ENCODE peak calls at places on chromosome 6, in four cellular contexts. X, W, H and E are unnamed samples.

GRCh38 chr6:44056392-44057237 is 70.6 kb downstream of the MRPL14 start:
- DNase-seq in X (peak; percentile 90), W (peak; percentile 63), H (peak; percentile 87), E (peak; percentile 59)

GRCh38 chr6:83518946-83519489 is 6.7 kb downstream of the PRSS35 start:
- DNase-seq in H (no peak), X (peak; percentile 58), W (no peak), E (peak; percentile 50)

GRCh38 chr6:39615622-39616021 is 109.6 kb downstream of the KIF6 start:
- DNase-seq in X (no peak), H (no peak), W (no peak), E (no peak)

GRCh38 chr6:155440758-155441157 is 14.9 kb downstream of the NOX3 start:
- DNase-seq in W (no peak), X (no peak), H (no peak), E (no peak)

GRCh38 chr6:39416728-39417127 is 94.2 kb upstream of the KCNK16 start:
- DNase-seq in W (no peak), X (peak; percentile 40), H (no peak), E (peak; percentile 96)

GRCh38 chr6:139250296-139251274 is 41.2 kb downstream of the TXLNB start:
- DNase-seq in W (no peak), X (peak; percentile 59), H (peak; percentile 48), E (peak; percentile 76)

GRCh38 chr6:46395530-46395929 is 95.7 kb downstream of the RCAN2 start:
- DNase-seq in X (no peak), W (no peak), H (no peak), E (no peak)

GRCh38 chr6:28880894-28881780 is 42.6 kb downstream of the TRIM27 start:
- DNase-seq in W (peak; percentile 36), H (peak; percentile 71), X (peak; percentile 75), E (peak; percentile 70)

GRCh38 chr6:44023586-44024454 is 103.4 kb downstream of the MRPL14 start:
- DNase-seq in H (no peak), W (no peak), X (no peak), E (no peak)

GRCh38 chr6:6657085-6657819 is 68.7 kb downstream of the LY86 start:
- DNase-seq in X (no peak), W (no peak), H (no peak), E (no peak)

GRCh38 chr6:137724495-137725211 is 142.4 kb upstream of the TNFAIP3 start:
- DNase-seq in H (peak; percentile 65), W (no peak), X (no peak), E (no peak)

GRCh38 chr6:76742919-76743318 is 670.5 kb upstream of the IMPG1 start:
- DNase-seq in X (no peak), H (no peak), W (no peak), E (no peak)

GRCh38 chr6:135535989-135536414 is 38.5 kb upstream of the AHI1 start:
- DNase-seq in X (peak; percentile 98), W (no peak), H (no peak), E (peak; percentile 88)

GRCh38 chr6:110534731-110535164 is 58.3 kb upstream of the SLC22A16 start:
- DNase-seq in H (peak; percentile 33), W (no peak), X (peak; percentile 72), E (peak; percentile 95)

GRCh38 chr6:11806561-11807317 is 28.1 kb upstream of the ADTRP start:
- DNase-seq in H (no peak), X (no peak), W (no peak), E (no peak)

GRCh38 chr6:24270011-24270410 is 87.8 kb downstream of the DCDC2 start:
- DNase-seq in X (no peak), H (no peak), W (no peak), E (no peak)

GRCh38 chr6:64258302-64258701 is 622.7 kb downstream of the PHF3 start:
- DNase-seq in X (no peak), H (no peak), W (no peak), E (no peak)

GRCh38 chr6:39451831-39452230 is 129.3 kb upstream of the KCNK16 start:
- DNase-seq in X (no peak), W (no peak), H (no peak), E (peak; percentile 14)

GRCh38 chr6:4155848-4156466 is 20.6 kb upstream of the ECI2 start:
- DNase-seq in H (peak; percentile 66), X (peak; percentile 86), W (peak; percentile 62), E (peak; percentile 90)

GRCh38 chr6:104625536-104625935 is 234.2 kb downstream of the HACE1 start:
- DNase-seq in H (no peak), W (no peak), X (peak; percentile 16), E (peak; percentile 64)

GRCh38 chr6:34067814-34068213 is 78.1 kb downstream of the GRM4 start:
- DNase-seq in W (no peak), X (no peak), H (no peak), E (peak; percentile 36)

GRCh38 chr6:132919476-132919875 is 105.1 kb downstream of the RPS12 start:
- DNase-seq in H (peak; percentile 78), W (no peak), X (peak; percentile 98), E (peak; percentile 95)

GRCh38 chr6:29547573-29547972 is 12.0 kb downstream of the UBD start:
- DNase-seq in W (no peak), X (no peak), H (no peak), E (no peak)

GRCh38 chr6:113936093-113936934 is 34.6 kb downstream of the HDAC2 start:
- DNase-seq in H (no peak), W (no peak), X (peak; percentile 70), E (peak; percentile 69)

GRCh38 chr6:30724906-30725667 is 4.9 kb downstream of the TUBB start:
- DNase-seq in X (peak; percentile 16), H (no peak), W (no peak), E (peak; percentile 36)

GRCh38 chr6:82006027-82006738 is 241.4 kb downstream of the IBTK start:
- DNase-seq in H (no peak), X (peak; percentile 40), W (no peak), E (peak; percentile 73)

GRCh38 chr6:84346372-84346771 is 118.9 kb upstream of the CEP162 start:
- DNase-seq in H (no peak), X (no peak), W (no peak), E (peak; percentile 45)

GRCh38 chr6:91166271-91166670 is 579.4 kb upstream of the MAP3K7 start:
- DNase-seq in X (no peak), H (no peak), W (no peak), E (peak; percentile 0)

GRCh38 chr6:101302593-101302992 is 90.9 kb upstream of the GRIK2 start:
- DNase-seq in H (no peak), W (no peak), X (no peak), E (no peak)

GRCh38 chr6:4573958-4574481 is 202.2 kb upstream of the CDYL start:
- DNase-seq in H (no peak), X (peak; percentile 88), W (no peak), E (peak; percentile 69)

GRCh38 chr6:46605091-46605797 is 47.4 kb downstream of the CYP39A1 start:
- DNase-seq in H (no peak), X (no peak), W (no peak), E (no peak)

GRCh38 chr6:152070556-152070955 is 263.1 kb downstream of the ESR1 start:
- DNase-seq in H (no peak), X (no peak), W (no peak), E (no peak)

GRCh38 chr6:75402296-75402695 is 91.3 kb downstream of the FILIP1 start:
- DNase-seq in X (peak; percentile 86), W (peak; percentile 39), H (peak; percentile 22), E (peak; percentile 92)

GRCh38 chr6:15946701-15947390 is 182.0 kb upstream of the MYLIP start:
- DNase-seq in W (no peak), H (no peak), X (no peak), E (no peak)

GRCh38 chr6:88922775-88923548 is 40.5 kb downstream of the RNGTT start:
- DNase-seq in X (peak; percentile 8), W (no peak), H (no peak), E (peak; percentile 47)

GRCh38 chr6:14110001-14110818 is 7.4 kb upstream of the CD83 start:
- DNase-seq in X (no peak), H (no peak), W (no peak), E (no peak)

GRCh38 chr6:163923658-163924411 is 509.3 kb downstream of the QKI start:
- DNase-seq in W (no peak), X (no peak), H (no peak), E (no peak)

GRCh38 chr6:112881828-112882227 is 534.7 kb downstream of the RFPL4B start:
- DNase-seq in X (peak; percentile 13), H (no peak), W (no peak), E (peak; percentile 48)

GRCh38 chr6:104459543-104459942 is 400.2 kb downstream of the HACE1 start:
- DNase-seq in X (no peak), H (no peak), W (no peak), E (no peak)

GRCh38 chr6:15232836-15233510 is 12.9 kb upstream of the JARID2 start:
- DNase-seq in X (no peak), W (no peak), H (no peak), E (no peak)

GRCh38 chr6:31792741-31793140 is 2.8 kb downstream of the VARS1 start:
- DNase-seq in H (no peak), X (peak; percentile 43), W (no peak), E (peak; percentile 36)

GRCh38 chr6:31794294-31794865 is 1.2 kb downstream of the VARS1 start:
- DNase-seq in X (peak; percentile 40), W (no peak), H (no peak), E (peak; percentile 74)

GRCh38 chr6:31792090-31792374 is 3.5 kb downstream of the VARS1 start:
- DNase-seq in X (no peak), H (no peak), W (no peak), E (no peak)

GRCh38 chr6:31794866-31795615 is 511 bp downstream of the VARS1 start:
- DNase-seq in X (no peak), W (no peak), H (no peak), E (peak; percentile 78)

GRCh38 chr6:31791324-31792089 is 4.0 kb downstream of the VARS1 start:
- DNase-seq in W (no peak), H (peak; percentile 47), X (peak; percentile 39), E (peak; percentile 70)
- H3K27ac ChIP-seq in W (no peak overlapping the region), H (no peak overlapping the region), X (no peak overlapping the region), E (no peak overlapping the region)

GRCh38 chr6:143687604-143688003 is 9.8 kb downstream of the PHACTR2 start:
- DNase-seq in H (no peak), W (no peak), X (no peak), E (no peak)
- H3K27ac ChIP-seq in H (peak overlapping the region; percentile 45), W (peak overlapping the region; percentile 84), X (peak overlapping the region; percentile 13), E (peak overlapping the region; percentile 66)

GRCh38 chr6:157182503-157183254 is 140.6 kb downstream of the TMEM242 start:
- DNase-seq in X (no peak), W (no peak), H (no peak), E (no peak)
- H3K27ac ChIP-seq in X (no peak overlapping the region), W (no peak overlapping the region), H (no peak overlapping the region), E (no peak overlapping the region)

GRCh38 chr6:35607517-35608233 is 81.0 kb downstream of the FKBP5 start:
- DNase-seq in W (no peak), H (no peak), X (no peak), E (no peak)

GRCh38 chr6:35605600-35605999 is 83.1 kb downstream of the FKBP5 start:
- DNase-seq in X (no peak), H (no peak), W (no peak), E (no peak)

GRCh38 chr6:35611235-35611634 is 77.5 kb downstream of the FKBP5 start:
- DNase-seq in X (peak; percentile 60), H (no peak), W (no peak), E (peak; percentile 48)

GRCh38 chr6:35613762-35614161 is 75.0 kb downstream of the FKBP5 start:
- DNase-seq in W (no peak), H (no peak), X (no peak), E (no peak)

DNA sequence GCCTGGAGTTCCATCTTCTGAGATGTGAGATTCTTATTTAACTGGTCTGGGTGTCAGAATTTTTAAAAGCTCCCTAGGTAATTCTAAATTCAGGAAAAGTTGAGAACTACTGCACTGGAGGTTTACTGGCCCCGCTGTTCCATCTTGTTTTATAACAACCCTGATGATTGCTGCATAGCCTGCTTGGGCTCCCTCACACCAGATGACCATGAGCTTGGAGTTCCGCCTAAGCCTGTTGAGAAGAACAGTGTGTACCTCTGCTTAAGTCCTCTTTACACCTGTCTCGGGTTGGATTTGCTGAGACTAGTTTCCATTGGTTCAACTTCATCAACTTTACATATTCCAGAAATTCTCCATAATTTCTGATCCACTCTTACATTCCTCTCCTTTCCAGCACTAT is 77.9 kb downstream of the FKBP5 start:
- DNase-seq in W (no peak), X (no peak), H (no peak), E (no peak)
- H3K27ac ChIP-seq in W (peak overlapping the region; percentile 15), X (no peak overlapping the region), H (peak overlapping the region; percentile 71), E (no peak overlapping the region)